ENCODE peak calls at places on chromosome 17, in nine cellular contexts. A is pancreas, Z is heart right ventricle, H is IMR-90, O is body of pancreas, V is HL-60, J is dorsolateral prefrontal cortex, Q is Peyer's patch, D is sigmoid colon. M is an unnamed sample.

GRCh38 chr17:42399948-42400843 is 12.0 kb upstream of the STAT3 start:
- DNase-seq in A (no peak), V (no peak), J (no peak), D (no peak), H (no peak), Z (no peak), Q (no peak), O (no peak), M (no peak)

GRCh38 chr17:72158895-72159885 is 38.4 kb downstream of the SOX9 start:
- DNase-seq in A (no peak), O (no peak), V (no peak), H (peak), Q (no peak), J (no peak), D (no peak), Z (no peak), M (no peak)

GRCh38 chr17:83122834-83123233 is 43.4 kb downstream of the METRNL start:
- DNase-seq in Q (no peak), O (no peak), Z (no peak), H (no peak), D (peak), V (no peak), A (peak), J (no peak), M (no peak)

GRCh38 chr17:80717661-80718060 is 173.0 kb downstream of the RPTOR start:
- DNase-seq in V (no peak), D (no peak), O (no peak), Q (no peak), H (no peak), Z (no peak), J (no peak), A (no peak), M (no peak)

GRCh38 chr17:9957244-9957643 is 52.2 kb upstream of the RCVRN start:
- DNase-seq in J (no peak), Q (no peak), V (no peak), O (no peak), D (no peak), H (no peak), Z (no peak), A (no peak), M (no peak)

GRCh38 chr17:45260204-45260783 is 1.6 kb downstream of the SPATA32 start:
- DNase-seq in J (no peak), A (no peak), V (no peak), H (no peak), D (no peak), Q (no peak), Z (peak), O (no peak), M (no peak)

GRCh38 chr17:45787044-45787443 is 2.9 kb downstream of the CRHR1 start:
- DNase-seq in D (no peak), H (no peak), J (no peak), A (no peak), O (no peak), V (no peak), Q (no peak), Z (no peak), M (no peak)

GRCh38 chr17:75428775-75429469 is 23.4 kb upstream of the GRB2 start:
- DNase-seq in D (no peak), H (peak), Q (no peak), A (no peak), V (no peak), O (no peak), Z (peak), J (no peak), M (no peak)

GRCh38 chr17:27631897-27632725 is 1.1 kb downstream of the LGALS9 start:
- DNase-seq in Q (no peak), J (no peak), D (no peak), A (no peak), O (no peak), H (no peak), V (peak), Z (no peak), M (no peak)

GRCh38 chr17:33197342-33197741 is 95.8 kb downstream of the ASIC2 start:
- DNase-seq in O (no peak), D (no peak), J (no peak), V (no peak), Z (no peak), A (no peak), Q (no peak), H (no peak), M (no peak)

GRCh38 chr17:40062347-40063033 is at the start of gene THRA:
- DNase-seq in A (peak), V (peak), D (peak), Q (peak), Z (peak), H (peak), J (peak), O (peak), M (peak)

GRCh38 chr17:79991140-79991923 is 44.3 kb downstream of the TBC1D16 start:
- DNase-seq in Z (peak), D (peak), J (peak), Q (peak), H (peak), V (peak), O (peak), A (peak), M (peak)

GRCh38 chr17:19728114-19728495 is 11.7 kb upstream of the SLC47A2 start:
- DNase-seq in J (peak), O (peak), V (peak), A (peak), Q (peak), H (peak), D (peak), Z (peak), M (peak)

GRCh38 chr17:82384730-82385429 is 13.3 kb downstream of the UTS2R start:
- DNase-seq in V (no peak), H (peak), D (no peak), Z (peak), J (no peak), Q (no peak), O (peak), A (peak), M (peak)

GRCh38 chr17:40091691-40092397 is 8.5 kb downstream of the NR1D1 start:
- DNase-seq in D (no peak), J (no peak), O (peak), Z (peak), H (no peak), Q (no peak), A (no peak), V (no peak), M (no peak)

GRCh38 chr17:11898526-11899235 is 98.6 kb downstream of the ZNF18 start:
- DNase-seq in A (no peak), V (no peak), Z (no peak), J (no peak), O (no peak), Q (no peak), D (no peak), H (no peak), M (no peak)

GRCh38 chr17:5226940-5227878 is 7.5 kb downstream of the SCIMP start:
- DNase-seq in J (no peak), D (no peak), O (no peak), Q (peak), H (no peak), A (no peak), V (no peak), Z (no peak), M (no peak)

GRCh38 chr17:38980455-38981217 is 13.4 kb upstream of the FBXO47 start:
- DNase-seq in O (no peak), J (no peak), V (no peak), A (no peak), D (no peak), H (peak), Z (no peak), Q (no peak), M (no peak)

GRCh38 chr17:18377437-18378204 is at the start of gene EVPLL:
- DNase-seq in H (no peak), O (no peak), D (peak), Z (no peak), A (no peak), V (peak), Q (peak), J (no peak), M (peak)

GRCh38 chr17:40281663-40282062 is 6.0 kb upstream of the CDC6 start:
- DNase-seq in Z (no peak), D (no peak), A (no peak), J (no peak), O (no peak), H (no peak), Q (no peak), V (no peak), M (no peak)

GRCh38 chr17:68195667-68196393 is 52.0 kb upstream of the AMZ2 start:
- DNase-seq in J (no peak), V (no peak), Z (no peak), O (no peak), A (peak), H (no peak), Q (no peak), D (no peak), M (no peak)

GRCh38 chr17:70905796-70906195 is 736.5 kb downstream of the KCNJ2 start:
- DNase-seq in H (peak), Z (peak), O (peak), J (no peak), Q (no peak), A (no peak), D (no peak), V (peak), M (peak)

GRCh38 chr17:58369214-58370031 is 17.4 kb upstream of the SUPT4H1 start:
- DNase-seq in A (no peak), V (no peak), Z (no peak), D (no peak), H (no peak), Q (no peak), O (no peak), J (no peak), M (no peak)

GRCh38 chr17:58368860-58369213 is 16.8 kb upstream of the SUPT4H1 start:
- DNase-seq in Q (peak), A (no peak), J (no peak), D (no peak), O (no peak), V (no peak), Z (no peak), H (no peak), M (no peak)

GRCh38 chr17:58371300-58371950 is 19.4 kb upstream of the SUPT4H1 start:
- DNase-seq in J (no peak), O (no peak), A (no peak), Z (no peak), H (no peak), V (no peak), D (no peak), Q (no peak), M (no peak)

GRCh38 chr17:58370716-58371115 is 18.7 kb upstream of the SUPT4H1 start:
- DNase-seq in J (no peak), A (no peak), Z (no peak), Q (no peak), O (no peak), D (no peak), V (no peak), H (no peak), M (no peak)

GRCh38 chr17:58370309-58370708 is 18.3 kb upstream of the SUPT4H1 start:
- DNase-seq in H (no peak), Q (no peak), J (no peak), Z (no peak), O (no peak), A (no peak), D (no peak), V (no peak), M (no peak)
- TF ChIP-seq CTCF in H (no peak), Q (no peak), J (no peak), Z (no peak), O (no peak), A (no peak), D (no peak), V (no peak), M (no peak)

GRCh38 chr17:8632087-8632486 is 1.6 kb upstream of the MYH10 start:
- DNase-seq in O (peak), H (no peak), D (no peak), Q (no peak), A (no peak), J (no peak), V (no peak), Z (no peak), M (no peak)
- H3K4me3 ChIP-seq in O (no peak), H (no peak), D (no peak), Q (no peak), A (no peak), J (no peak), V (no peak), Z (no peak), M (no peak)

GRCh38 chr17:6413073-6413472 is 21.8 kb downstream of the AIPL1 start:
- DNase-seq in Z (no peak), V (peak), O (no peak), A (peak), H (peak), Q (no peak), D (no peak), J (no peak), M (no peak)
- TF ChIP-seq CTCF in Z (peak), V (peak), O (no peak), A (no peak), H (peak), Q (peak), D (no peak), J (peak), M (no peak)

GRCh38 chr17:50868594-50868993 is 2.4 kb upstream of the TOB1 start:
- DNase-seq in O (no peak), Q (no peak), D (no peak), J (no peak), H (no peak), A (no peak), V (no peak), Z (no peak), M (no peak)
- H3K4me3 ChIP-seq in O (no peak), Q (no peak), D (no peak), J (peak), H (no peak), A (peak), V (no peak), Z (peak), M (no peak)

GRCh38 chr17:46978489-46979022 is 497 bp downstream of the RPRML start:
- DNase-seq in H (no peak), Z (no peak), J (no peak), D (no peak), V (no peak), A (peak), Q (no peak), O (no peak), M (no peak)

GRCh38 chr17:46975287-46975686 is 3.8 kb downstream of the RPRML start:
- DNase-seq in D (no peak), V (no peak), Z (no peak), Q (no peak), H (no peak), O (no peak), A (no peak), J (no peak), M (no peak)

GRCh38 chr17:46977750-46978488 is 1.1 kb downstream of the RPRML start:
- DNase-seq in O (no peak), A (no peak), J (no peak), Z (no peak), D (no peak), V (no peak), H (no peak), Q (no peak), M (no peak)

GRCh38 chr17:46977348-46977747 is 1.7 kb downstream of the RPRML start:
- DNase-seq in H (peak), V (peak), A (peak), D (no peak), O (peak), Z (no peak), Q (no peak), J (no peak), M (no peak)

GRCh38 chr17:46976626-46977270 is 2.3 kb downstream of the RPRML start:
- DNase-seq in Q (no peak), V (no peak), A (no peak), Z (no peak), J (peak), H (no peak), O (no peak), D (no peak), M (no peak)
- TF ChIP-seq CTCF in Q (no peak), V (no peak), A (no peak), Z (no peak), J (no peak), H (no peak), O (no peak), D (no peak), M (no peak)

DNA sequence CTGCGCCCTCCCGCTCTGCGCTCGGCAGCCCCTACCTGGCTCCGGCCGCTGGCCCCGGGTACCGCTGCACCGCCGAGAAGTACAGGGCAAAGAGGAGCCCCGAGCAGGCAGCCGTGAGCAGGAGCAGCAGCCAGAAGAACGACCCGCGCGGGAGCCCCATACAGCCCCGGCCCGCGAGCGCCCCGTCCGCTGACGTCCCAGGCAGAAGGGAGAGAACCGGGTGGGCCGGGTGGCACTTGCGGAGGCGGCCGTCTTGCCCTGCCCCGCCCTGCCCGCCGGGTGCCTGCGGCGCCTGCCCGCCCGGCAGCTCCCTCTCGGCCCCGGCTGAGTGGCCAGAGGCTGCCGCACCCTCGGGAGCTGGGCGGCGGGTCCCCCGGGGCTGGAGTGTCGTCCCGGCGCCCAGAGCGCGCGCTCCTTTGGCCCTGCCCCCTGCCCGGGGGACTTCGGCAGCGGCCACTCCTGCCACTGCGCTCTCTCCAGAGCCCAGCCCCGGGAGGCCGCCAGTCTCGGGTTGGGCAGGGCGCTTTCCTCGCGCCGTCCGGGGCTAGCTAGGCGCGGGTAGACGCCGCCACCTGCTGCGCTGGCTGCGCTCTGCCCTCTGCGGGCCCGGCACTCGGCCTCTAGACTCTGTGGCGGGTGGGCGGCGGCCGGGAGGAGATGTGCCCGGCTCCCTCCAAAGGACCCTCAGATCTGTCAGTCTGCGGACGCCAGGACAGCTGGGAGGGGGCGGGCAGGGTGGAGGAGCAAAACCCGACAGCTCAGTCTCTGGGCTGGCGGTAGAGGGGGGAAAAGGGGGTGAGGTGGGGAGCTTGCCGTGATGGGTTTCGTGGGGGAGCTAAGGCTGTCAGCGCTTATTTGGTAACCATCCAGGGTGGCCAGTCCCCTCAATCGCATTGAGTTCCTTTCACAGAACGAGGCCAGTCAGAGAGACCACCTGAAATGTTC is at the start of gene ST6GALNAC2:
- DNase-seq in O (peak), J (no peak), Q (no peak), V (peak), Z (peak), A (peak), D (peak), H (no peak), M (peak)
- H3K4me3 ChIP-seq in O (peak), J (peak), Q (peak), V (peak), Z (peak), A (peak), D (peak), H (peak), M (peak)